ENCODE peak calls at places on chromosomes 7 and 10, in four cellular contexts. One of them, this sample, is unnamed. For H3K4me1, the result is how much of the 10 kb centered on the place peaks cover.

GRCh38 chr10:58952747-58953466 is 223.5 kb upstream of the PHYHIPL start:
- DNase-seq in transverse colon: peak
- DNase-seq in Peyer's patch: no peak
- DNase-seq in heart left ventricle: no peak
- DNase-seq in this sample: peak

GRCh38 chr7:132386249-132386681 is 190.0 kb downstream of the PLXNA4 start:
- DNase-seq in transverse colon: peak
- DNase-seq in Peyer's patch: no peak
- DNase-seq in heart left ventricle: no peak
- DNase-seq in this sample: peak

GRCh38 chr10:52420656-52421055 is 106.6 kb downstream of the DKK1 start:
- DNase-seq in transverse colon: no peak
- DNase-seq in Peyer's patch: no peak
- DNase-seq in heart left ventricle: no peak
- DNase-seq in this sample: no peak

GRCh38 chr7:77409739-77410545 is 6.2 kb downstream of the GSAP start:
- DNase-seq in transverse colon: no peak
- DNase-seq in Peyer's patch: no peak
- DNase-seq in heart left ventricle: no peak
- DNase-seq in this sample: no peak

GRCh38 chr7:93018666-93019065 is 99.1 kb downstream of the SAMD9 start:
- DNase-seq in transverse colon: no peak
- DNase-seq in Peyer's patch: no peak
- DNase-seq in heart left ventricle: no peak
- DNase-seq in this sample: no peak

GRCh38 chr10:88243847-88244730 is 339.0 kb downstream of the RNLS start:
- DNase-seq in transverse colon: peak
- DNase-seq in Peyer's patch: no peak
- DNase-seq in heart left ventricle: peak
- DNase-seq in this sample: peak

GRCh38 chr7:17619194-17619818 is 320.9 kb downstream of the AHR start:
- DNase-seq in transverse colon: no peak
- DNase-seq in Peyer's patch: no peak
- DNase-seq in heart left ventricle: no peak
- DNase-seq in this sample: no peak

GRCh38 chr10:23046032-23046431 is 49.3 kb upstream of the MSRB2 start:
- DNase-seq in transverse colon: no peak
- DNase-seq in Peyer's patch: no peak
- DNase-seq in heart left ventricle: no peak
- DNase-seq in this sample: no peak

GRCh38 chr10:97888641-97889262 is 39.1 kb downstream of the GOLGA7B start:
- DNase-seq in transverse colon: peak
- DNase-seq in Peyer's patch: no peak
- DNase-seq in heart left ventricle: no peak
- DNase-seq in this sample: peak

GRCh38 chr10:131728829-131729228 is 172.0 kb upstream of the PPP2R2D start:
- DNase-seq in transverse colon: no peak
- DNase-seq in Peyer's patch: no peak
- DNase-seq in heart left ventricle: no peak
- DNase-seq in this sample: no peak

GRCh38 chr10:93816123-93816747 is 58.5 kb downstream of the LGI1 start:
- DNase-seq in transverse colon: peak
- DNase-seq in Peyer's patch: peak
- DNase-seq in heart left ventricle: peak
- DNase-seq in this sample: peak

GRCh38 chr7:129498021-129498420 is 4.3 kb upstream of the SMKR1 start:
- DNase-seq in transverse colon: no peak
- DNase-seq in Peyer's patch: no peak
- DNase-seq in heart left ventricle: no peak
- DNase-seq in this sample: no peak

GRCh38 chr7:25894902-25895791 is 256.9 kb upstream of the NFE2L3 start:
- DNase-seq in transverse colon: peak
- DNase-seq in Peyer's patch: peak
- DNase-seq in heart left ventricle: peak
- DNase-seq in this sample: peak

GRCh38 chr10:133139561-133140065 is 20.4 kb upstream of the KNDC1 start:
- DNase-seq in transverse colon: no peak
- DNase-seq in Peyer's patch: no peak
- DNase-seq in heart left ventricle: no peak
- DNase-seq in this sample: no peak

DNA sequence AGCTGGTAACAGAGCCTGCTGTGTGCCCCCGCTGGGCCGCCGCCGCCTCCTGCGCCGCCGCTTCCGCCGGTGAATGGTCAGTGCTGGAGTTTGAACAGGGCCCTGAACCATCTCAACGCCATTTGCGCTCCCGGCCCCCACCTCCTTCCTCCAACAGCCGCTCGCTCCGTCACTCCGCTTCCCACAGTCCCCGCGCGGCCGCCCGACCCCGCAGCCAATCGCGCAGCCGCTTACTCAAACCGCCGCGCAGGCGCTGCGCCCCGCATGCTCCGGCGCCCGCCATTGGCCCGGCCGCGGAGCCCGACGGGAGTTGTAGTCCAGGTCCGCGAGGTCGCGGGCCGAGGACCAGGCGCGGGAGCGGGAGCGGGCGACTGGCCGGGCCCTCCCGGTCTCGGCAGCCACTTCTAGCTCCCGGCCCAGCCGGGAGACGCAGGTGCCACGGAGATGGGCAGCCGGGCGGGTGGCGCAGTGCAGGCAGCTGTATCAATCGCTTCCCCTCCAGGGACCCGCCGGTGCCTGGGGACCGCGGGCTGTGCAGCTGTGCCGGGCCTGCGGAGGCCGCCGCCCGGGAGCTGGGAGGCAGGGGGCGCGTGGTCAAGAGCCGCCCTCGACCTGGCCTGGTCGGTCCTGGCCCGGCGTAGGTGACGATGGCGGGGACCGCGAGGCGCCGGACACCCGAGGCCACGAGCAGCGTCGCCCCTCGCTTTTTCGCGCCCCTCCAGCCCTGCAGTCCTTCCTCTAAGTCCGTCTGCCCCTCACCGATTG is at the start of gene WAPL:
- DNase-seq in transverse colon: peak
- DNase-seq in Peyer's patch: peak
- DNase-seq in heart left ventricle: peak
- DNase-seq in this sample: peak
- TF ChIP-seq POLR2A in transverse colon: peak
- TF ChIP-seq POLR2A in Peyer's patch: peak
- TF ChIP-seq POLR2A in heart left ventricle: peak
- TF ChIP-seq POLR2A in this sample: peak

DNA sequence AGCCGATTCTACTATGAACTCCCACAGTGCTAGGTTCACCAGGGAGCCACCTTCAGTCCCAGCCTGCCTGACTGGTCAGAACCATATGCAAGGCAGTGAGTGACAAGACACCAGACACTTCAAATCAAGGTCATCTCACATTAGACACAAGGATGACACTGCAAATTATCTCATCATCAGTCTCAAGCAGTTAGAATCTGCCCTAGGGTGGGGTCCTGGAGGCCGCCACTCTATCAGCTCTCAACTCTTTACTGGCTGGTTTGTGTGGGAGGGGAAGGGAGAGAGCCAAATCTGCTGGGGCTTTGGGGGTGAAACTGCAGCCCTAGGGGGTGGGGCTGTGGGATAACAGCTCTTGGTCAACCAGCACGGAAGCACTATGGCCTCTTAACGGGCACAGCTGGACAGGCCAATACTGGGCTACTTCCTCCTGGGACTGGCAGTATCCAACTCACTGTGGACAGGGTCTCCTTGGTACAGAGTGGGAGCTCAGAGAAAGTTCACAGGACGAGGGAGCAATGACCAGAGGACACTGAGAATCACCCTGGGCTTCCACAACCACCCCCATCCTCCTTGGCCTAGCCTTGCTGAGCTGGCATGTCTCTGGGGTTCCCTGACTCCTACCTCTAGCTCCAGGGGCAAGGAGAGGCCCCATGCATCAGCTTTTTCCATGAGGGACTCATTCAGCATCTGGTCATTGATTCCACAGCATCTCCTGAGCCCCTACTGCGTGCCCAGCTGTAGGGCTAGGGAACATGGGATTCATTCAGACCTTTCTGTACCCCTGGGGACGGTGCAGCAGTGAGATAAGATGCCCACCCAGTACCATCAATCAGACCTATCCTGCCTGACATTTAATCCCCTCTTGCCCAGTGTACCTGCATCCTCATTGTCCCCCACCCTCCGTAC is 5.4 kb downstream of the GPRIN2 start:
- DNase-seq in transverse colon: peak
- DNase-seq in Peyer's patch: no peak
- DNase-seq in heart left ventricle: peak
- DNase-seq in this sample: peak
- H3K4me1 ChIP-seq in transverse colon: under half
- H3K4me1 ChIP-seq in Peyer's patch: under half
- H3K4me1 ChIP-seq in heart left ventricle: under half
- H3K4me1 ChIP-seq in this sample: under half

DNA sequence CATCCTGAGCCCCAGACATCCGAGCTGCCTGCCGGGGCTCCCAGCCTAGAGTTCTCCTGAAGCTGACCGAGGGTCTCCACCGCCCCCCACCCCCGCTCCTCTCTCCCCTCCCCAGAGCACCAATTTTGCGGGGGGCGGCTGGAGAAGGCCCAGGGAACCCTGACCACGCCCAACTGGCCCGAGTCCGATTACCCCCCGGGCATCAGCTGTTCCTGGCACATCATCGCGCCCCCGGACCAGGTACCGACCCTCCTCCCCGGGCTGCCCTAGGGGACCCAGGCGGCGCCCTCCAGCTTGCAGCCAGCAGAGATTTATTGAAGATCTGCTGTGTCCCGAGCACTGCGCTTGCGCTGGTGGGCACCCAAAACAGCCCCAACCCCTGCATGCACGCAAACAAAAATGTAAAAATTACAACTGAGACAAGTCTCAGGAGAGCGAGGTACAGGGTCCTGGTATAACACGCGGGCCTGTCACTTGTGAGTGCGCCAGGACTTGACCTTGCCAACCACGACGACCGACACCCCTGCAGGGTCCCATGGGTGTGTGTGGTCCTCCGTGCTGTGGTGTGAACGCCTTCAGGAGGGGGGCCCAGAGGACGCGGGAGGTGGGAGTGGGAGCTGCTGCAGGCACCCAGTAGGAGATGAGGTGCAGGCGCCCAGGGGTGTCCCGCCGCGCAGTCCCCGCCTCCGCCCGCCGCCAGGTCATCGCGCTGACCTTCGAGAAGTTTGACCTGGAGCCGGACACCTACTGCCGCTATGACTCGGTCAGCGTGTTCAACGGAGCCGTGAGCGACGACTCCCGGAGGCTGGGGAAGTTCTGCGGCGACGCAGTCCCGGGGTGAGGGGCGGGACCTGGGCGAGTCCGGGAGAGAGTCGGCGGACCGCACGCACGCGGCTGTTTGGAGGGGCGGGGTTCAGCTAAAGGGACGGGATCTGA is 3.1 kb downstream of the PCOLCE start:
- DNase-seq in transverse colon: peak
- DNase-seq in Peyer's patch: peak
- DNase-seq in heart left ventricle: peak
- DNase-seq in this sample: peak
- TF ChIP-seq POLR2A in transverse colon: no peak
- TF ChIP-seq POLR2A in Peyer's patch: no peak
- TF ChIP-seq POLR2A in heart left ventricle: no peak
- TF ChIP-seq POLR2A in this sample: no peak

DNA sequence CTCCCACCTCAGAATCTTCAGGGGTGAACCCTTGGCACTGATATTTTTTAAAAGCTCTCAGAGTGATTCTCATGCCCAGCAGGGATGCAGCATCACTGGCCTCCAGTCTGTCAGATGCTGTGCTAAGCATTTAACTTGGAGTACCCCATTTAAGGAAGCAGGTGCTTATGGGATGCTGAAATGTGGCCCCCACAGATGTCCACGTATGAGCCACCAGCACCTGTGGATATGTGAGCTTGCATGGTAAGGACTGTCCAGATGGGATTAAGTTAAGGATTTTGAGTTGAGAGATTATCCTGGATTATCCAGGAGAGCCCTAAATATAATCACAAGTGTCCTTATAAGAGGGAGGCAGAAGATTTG is 17.7 kb downstream of the CHST3 start:
- DNase-seq in transverse colon: no peak
- DNase-seq in Peyer's patch: no peak
- DNase-seq in heart left ventricle: no peak
- DNase-seq in this sample: no peak
- H3K4me1 ChIP-seq in transverse colon: under half
- H3K4me1 ChIP-seq in Peyer's patch: under half
- H3K4me1 ChIP-seq in heart left ventricle: half or more
- H3K4me1 ChIP-seq in this sample: half or more

GRCh38 chr10:24992512-24993133 is 23.3 kb downstream of the ENKUR start:
- DNase-seq in transverse colon: no peak
- DNase-seq in Peyer's patch: no peak
- DNase-seq in heart left ventricle: no peak
- DNase-seq in this sample: no peak
- TF ChIP-seq POLR2A in transverse colon: no peak
- TF ChIP-seq POLR2A in Peyer's patch: no peak
- TF ChIP-seq POLR2A in heart left ventricle: no peak
- TF ChIP-seq POLR2A in this sample: no peak

GRCh38 chr7:150374472-150374871 is 4.7 kb upstream of the ZNF775 start:
- DNase-seq in transverse colon: no peak
- DNase-seq in Peyer's patch: no peak
- DNase-seq in heart left ventricle: no peak
- DNase-seq in this sample: no peak
- H3K4me1 ChIP-seq in transverse colon: half or more
- H3K4me1 ChIP-seq in Peyer's patch: under half
- H3K4me1 ChIP-seq in heart left ventricle: under half
- H3K4me1 ChIP-seq in this sample: half or more

GRCh38 chr10:119413738-119414611 is 128.5 kb downstream of the RGS10 start:
- DNase-seq in transverse colon: peak
- DNase-seq in Peyer's patch: no peak
- DNase-seq in heart left ventricle: peak
- DNase-seq in this sample: peak
- TF ChIP-seq POLR2A in transverse colon: no peak
- TF ChIP-seq POLR2A in Peyer's patch: no peak
- TF ChIP-seq POLR2A in heart left ventricle: no peak
- TF ChIP-seq POLR2A in this sample: no peak

DNA sequence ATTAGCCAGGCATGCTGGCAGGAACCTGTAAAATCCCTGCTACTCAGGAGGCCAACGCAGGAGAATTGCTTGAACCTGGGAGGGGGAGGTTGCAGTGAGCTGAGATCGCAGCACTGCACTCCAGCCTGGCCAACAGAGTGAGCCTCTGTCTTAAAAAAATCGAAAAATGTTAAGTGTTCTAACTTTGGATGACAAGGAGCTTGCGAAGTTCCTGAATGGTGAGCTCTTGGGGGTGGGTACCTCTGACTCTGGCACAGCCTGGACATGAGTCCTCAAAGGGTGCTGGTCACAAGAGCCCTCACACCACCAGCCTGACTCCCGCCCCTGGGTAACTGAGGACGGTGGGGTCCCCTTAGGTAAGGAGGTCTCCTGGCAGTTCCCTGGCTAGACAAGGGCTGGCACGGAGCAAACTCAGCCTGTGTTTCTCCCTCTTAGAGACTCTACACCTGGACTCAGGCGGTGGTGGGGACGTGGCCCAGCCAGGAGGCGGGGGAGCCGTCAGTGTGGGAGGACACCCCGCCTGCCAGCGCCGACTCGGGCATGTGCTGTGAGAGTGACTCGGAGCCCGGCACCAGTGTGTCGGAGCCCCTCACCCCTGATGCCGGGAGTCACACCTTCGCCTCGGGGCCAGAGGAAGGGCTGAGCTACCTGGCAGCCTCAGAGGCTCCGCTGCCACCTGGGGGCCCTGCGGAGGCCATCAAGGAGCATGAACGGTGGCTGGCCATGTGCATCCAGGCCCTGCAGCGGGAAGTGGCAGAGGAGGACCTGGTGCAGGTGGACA is 24.1 kb downstream of the AMZ1 start:
- DNase-seq in transverse colon: no peak
- DNase-seq in Peyer's patch: no peak
- DNase-seq in heart left ventricle: no peak
- DNase-seq in this sample: no peak
- H3K4me1 ChIP-seq in transverse colon: under half
- H3K4me1 ChIP-seq in Peyer's patch: under half
- H3K4me1 ChIP-seq in heart left ventricle: under half
- H3K4me1 ChIP-seq in this sample: under half